ENCODE peak calls at places on chromosomes 3 and 15, in four cellular contexts. Y is ovary, J is endothelial cell of umbilical vein, Z is hepatocyte. S is an unnamed sample.

GRCh38 chr3:16770021-16770420 is 114.7 kb upstream of the PLCL2 start:
- DNase-seq in J (no peak), Y (no peak), Z (no peak), S (no peak)

GRCh38 chr15:47887181-47887580 is 169.9 kb downstream of the SEMA6D start:
- DNase-seq in Z (no peak), J (no peak), Y (no peak), S (no peak)

GRCh38 chr15:56811586-56811985 is 78.3 kb upstream of the ZNF280D start:
- DNase-seq in Y (no peak), Z (no peak), J (no peak), S (no peak)

GRCh38 chr15:57153140-57153539 is 223.2 kb upstream of the CGNL1 start:
- DNase-seq in Z (peak; percentile 4), Y (no peak), J (peak; percentile 91), S (peak; percentile 43)

GRCh38 chr3:123785602-123786001 is 98.5 kb downstream of the MYLK start:
- DNase-seq in Y (no peak), Z (no peak), J (no peak), S (no peak)

GRCh38 chr15:101099183-101099582 is 152.7 kb downstream of the CHSY1 start:
- DNase-seq in Z (no peak), Y (no peak), J (no peak), S (peak; percentile 12)

GRCh38 chr3:160869825-160870224 is 113.8 kb downstream of the PPM1L start:
- DNase-seq in Y (no peak), Z (peak; percentile 5), J (no peak), S (peak; percentile 56)

GRCh38 chr15:59522988-59523461 is 85.0 kb downstream of the FAM81A start:
- DNase-seq in Y (no peak), J (no peak), Z (peak; percentile 16), S (no peak)

GRCh38 chr3:53726654-53727053 is 119.6 kb downstream of the CHDH start:
- DNase-seq in J (no peak), Z (no peak), Y (no peak), S (no peak)

GRCh38 chr3:96712792-96713191 is 101.6 kb upstream of the EPHA6 start:
- DNase-seq in J (no peak), Z (no peak), Y (no peak), S (no peak)

GRCh38 chr15:66007663-66008262 is 138.5 kb downstream of the RAB11A start:
- DNase-seq in Z (no peak), J (no peak), Y (no peak), S (no peak)

GRCh38 chr3:54861248-54862067 is 66.4 kb downstream of the LRTM1 start:
- DNase-seq in Z (no peak), Y (no peak), J (no peak), S (no peak)

GRCh38 chr3:50484681-50485263 is 18.7 kb downstream of the CACNA2D2 start:
- DNase-seq in Z (no peak), Y (no peak), J (no peak), S (no peak)

GRCh38 chr3:75015280-75015679 is 400.8 kb upstream of the CNTN3 start:
- DNase-seq in Z (no peak), J (no peak), Y (no peak), S (no peak)

GRCh38 chr15:72516734-72517133 is 42.6 kb downstream of the ARIH1 start:
- DNase-seq in Y (no peak), J (no peak), Z (no peak), S (no peak)

GRCh38 chr3:49469037-49469875 is 811 bp upstream of the DAG1 start:
- DNase-seq in Y (peak; percentile 78), J (peak; percentile 29), Z (peak; percentile 82), S (peak; percentile 65)

GRCh38 chr3:159762981-159763465 is 225.6 kb upstream of the IL12A start:
- DNase-seq in Y (peak; percentile 26), J (peak; percentile 94), Z (peak; percentile 79), S (peak; percentile 86)
- H3K4me3 ChIP-seq in Y (peak overlapping the region; percentile 83), J (peak overlapping the region; percentile 64), Z (peak overlapping the region; percentile 90), S (peak overlapping the region; percentile 66)

GRCh38 chr15:35293353-35294130 is 208.4 kb upstream of the NANOGP8 start:
- DNase-seq in Y (no peak), J (peak; percentile 81), Z (peak; percentile 39), S (peak; percentile 47)
- TF ChIP-seq CTCF in Y (no peak), J (peak; percentile 28), Z (peak; percentile 17), S (no peak)

GRCh38 chr15:40773496-40773895 is 3.7 kb downstream of the C15orf62 start:
- DNase-seq in Y (no peak), J (no peak), Z (no peak), S (no peak)

GRCh38 chr15:40773902-40774301 is 4.1 kb downstream of the C15orf62 start:
- DNase-seq in Y (no peak), J (no peak), Z (no peak), S (no peak)

GRCh38 chr15:40775740-40776536 is 6.2 kb downstream of the C15orf62 start:
- DNase-seq in Z (no peak), Y (no peak), J (no peak), S (no peak)

GRCh38 chr15:40776537-40777141 is 6.9 kb downstream of the C15orf62 start:
- DNase-seq in Z (no peak), Y (no peak), J (no peak), S (peak; percentile 89)

DNA sequence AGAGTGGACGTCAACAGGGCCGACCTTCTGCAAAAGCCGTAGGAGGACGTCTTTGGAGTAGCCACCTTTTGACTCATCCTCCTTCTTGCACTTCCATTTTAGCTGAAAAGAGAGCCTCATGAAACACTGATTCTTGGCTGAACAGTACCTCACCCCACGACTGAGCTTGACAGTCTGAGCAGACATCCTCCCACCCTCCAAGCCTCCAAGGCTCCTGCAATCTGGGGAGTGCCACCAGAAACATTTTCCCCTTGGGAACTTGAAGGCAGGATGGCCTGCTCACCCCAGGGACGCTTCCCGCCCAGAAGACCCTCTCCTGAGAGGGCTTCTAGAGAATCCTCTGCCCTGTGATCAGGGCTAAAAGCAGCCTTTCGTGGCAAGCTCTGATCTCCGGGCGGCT is 5.2 kb downstream of the C15orf62 start:
- DNase-seq in J (no peak), Y (no peak), Z (no peak), S (no peak)
- H3K36me3 ChIP-seq in J (peaks cover 38% of the 10 kb centered on the region), Y (no peaks in the 10 kb centered on the region), Z (no peaks in the 10 kb centered on the region), S (peaks cover 36% of the 10 kb centered on the region)

DNA sequence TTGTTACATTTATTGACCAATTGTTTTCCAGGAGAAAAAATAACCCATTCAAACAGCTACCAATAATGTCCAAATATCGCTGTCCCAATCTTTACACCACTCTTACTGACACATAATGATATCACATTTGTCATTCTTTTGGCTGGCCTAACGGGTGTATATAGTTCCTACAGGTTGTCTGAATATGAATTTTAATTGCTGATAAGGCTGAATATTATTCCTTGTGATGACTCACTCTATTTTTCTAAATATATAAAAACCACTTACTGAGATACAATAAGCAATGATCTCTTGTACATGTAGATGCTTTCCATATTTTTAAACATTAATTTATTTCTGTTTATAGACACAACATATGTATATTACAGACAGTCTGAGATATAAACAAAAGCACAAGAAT is 76.4 kb downstream of the FSIP1 start:
- DNase-seq in Z (no peak), J (no peak), Y (no peak), S (no peak)
- H3K4me3 ChIP-seq in Z (no peak overlapping the region), J (no peak overlapping the region), Y (no peak overlapping the region), S (no peak overlapping the region)

GRCh38 chr3:33113772-33114621 is at the start of gene CRTAP:
- DNase-seq in Z (peak; percentile 95), J (peak; percentile 98), Y (peak; percentile 97), S (peak; percentile 91)
- TF ChIP-seq CTCF in Z (no peak), J (no peak), Y (no peak), S (no peak)

GRCh38 chr3:81735334-81735733 is 26.1 kb downstream of the GBE1 start:
- DNase-seq in Y (no peak), J (no peak), Z (no peak), S (no peak)
- H3K36me3 ChIP-seq in Y (no peaks in the 10 kb centered on the region), J (no peaks in the 10 kb centered on the region), Z (no peaks in the 10 kb centered on the region), S (no peaks in the 10 kb centered on the region)

S was measured in bronchial epithelial cell.